ENCODE peak calls at places on chromosomes 2 and 18, in seven cellular contexts. G is GM23248, C is GM23338, Y is SK-N-SH, O is HCT116, T is MM.1S, E is OCI-LY7. M is an unnamed sample. For H3K4me1, the result is how much of the 10 kb centered on the place peaks cover.

GRCh38 chr2:25276569-25277465 is 64.9 kb downstream of the DNMT3A start:
- DNase-seq in G (no peak), C (peak), Y (peak), O (no peak), T (peak), E (peak), M (peak)

GRCh38 chr2:236776695-236777251 is 207.1 kb downstream of the ACKR3 start:
- DNase-seq in G (peak), C (no peak), Y (no peak), O (no peak), T (no peak), E (no peak), M (no peak)

GRCh38 chr2:163417596-163418337 is 318.0 kb downstream of the FIGN start:
- DNase-seq in G (no peak), C (no peak), Y (no peak), O (no peak), T (no peak), E (peak), M (no peak)

GRCh38 chr2:148122788-148123187 is 101.9 kb downstream of the MBD5 start:
- DNase-seq in G (peak), C (no peak), Y (no peak), O (no peak), T (no peak), E (no peak), M (no peak)

GRCh38 chr2:160557903-160558302 is 64.3 kb upstream of the RBMS1 start:
- DNase-seq in G (no peak), C (no peak), Y (no peak), O (no peak), T (no peak), E (no peak), M (no peak)

GRCh38 chr18:13392029-13392750 is 173.6 kb downstream of the LDLRAD4 start:
- DNase-seq in G (no peak), C (no peak), Y (no peak), O (no peak), T (no peak), E (no peak), M (no peak)

GRCh38 chr2:224927011-224927410 is 115.3 kb downstream of the DOCK10 start:
- DNase-seq in G (no peak), C (no peak), Y (no peak), O (no peak), T (no peak), E (no peak), M (no peak)

GRCh38 chr18:24868331-24868730 is 407.9 kb downstream of the HRH4 start:
- DNase-seq in G (peak), C (no peak), Y (no peak), O (no peak), T (no peak), E (no peak), M (no peak)

GRCh38 chr2:46082531-46083485 is 214.4 kb upstream of the EPAS1 start:
- DNase-seq in G (peak), C (no peak), Y (no peak), O (no peak), T (no peak), E (no peak), M (no peak)

GRCh38 chr2:41854227-41854626 is 193.6 kb upstream of the PKDCC start:
- DNase-seq in G (peak), C (no peak), Y (no peak), O (no peak), T (no peak), E (no peak), M (no peak)

GRCh38 chr2:136118819-136119716 is 1.1 kb upstream of the CXCR4 start:
- DNase-seq in G (no peak), C (peak), Y (peak), O (no peak), T (peak), E (peak), M (peak)

GRCh38 chr2:177403822-177404221 is 11.2 kb downstream of the AGPS start:
- DNase-seq in G (peak), C (no peak), Y (no peak), O (no peak), T (no peak), E (no peak), M (no peak)

GRCh38 chr2:26409785-26410184 is 8.1 kb downstream of the DRC1 start:
- DNase-seq in G (no peak), C (no peak), Y (no peak), O (no peak), T (no peak), E (no peak), M (no peak)

GRCh38 chr2:177315303-177315887 is 50.9 kb upstream of the NFE2L2 start:
- DNase-seq in G (no peak), C (peak), Y (no peak), O (no peak), T (no peak), E (no peak), M (no peak)

GRCh38 chr2:18362696-18363095 is 197.8 kb downstream of the RDH14 start:
- DNase-seq in G (peak), C (no peak), Y (no peak), O (no peak), T (no peak), E (no peak), M (no peak)

GRCh38 chr2:46849741-46850474 is 65.7 kb downstream of the MCFD2 start:
- DNase-seq in G (peak), C (no peak), Y (peak), O (no peak), T (no peak), E (no peak), M (peak)

GRCh38 chr2:95386031-95386430 is 16.5 kb upstream of the FAHD2A start:
- DNase-seq in G (no peak), C (no peak), Y (no peak), O (no peak), T (no peak), E (no peak), M (no peak)

GRCh38 chr2:173355866-173356508 is 1.3 kb downstream of the CDCA7 start:
- DNase-seq in G (peak), C (no peak), Y (no peak), O (no peak), T (no peak), E (peak), M (peak)

GRCh38 chr18:6284761-6285160 is 129.9 kb downstream of the L3MBTL4 start:
- DNase-seq in G (no peak), C (no peak), Y (no peak), O (no peak), T (no peak), E (no peak), M (no peak)

GRCh38 chr2:61419129-61419528 is 51.8 kb downstream of the USP34 start:
- DNase-seq in G (no peak), C (no peak), Y (no peak), O (no peak), T (peak), E (peak), M (no peak)

GRCh38 chr2:17830053-17831034 is 14.1 kb downstream of the MSGN1 start:
- DNase-seq in G (peak), C (peak), Y (peak), O (peak), T (peak), E (peak), M (peak)

GRCh38 chr18:36025025-36025424 is 42.3 kb downstream of the RPRD1A start:
- DNase-seq in G (peak), C (no peak), Y (no peak), O (no peak), T (no peak), E (no peak), M (no peak)
- H3K27ac ChIP-seq in G (peak), C (no peak), Y (peak), O (no peak), T (no peak), E (no peak), M (no peak)

GRCh38 chr18:77069931-77070330 is 62.7 kb downstream of the MBP start:
- DNase-seq in G (no peak), C (no peak), Y (no peak), O (no peak), T (no peak), E (no peak), M (no peak)
- H3K4me1 ChIP-seq in G (half or more), C (under half), Y (under half), O (half or more), T (under half), E (under half), M (under half)

GRCh38 chr2:179251865-179252264 is 12.8 kb downstream of the SESTD1 start:
- DNase-seq in G (peak), C (no peak), Y (no peak), O (no peak), T (no peak), E (no peak), M (no peak)

GRCh38 chr2:179250084-179250483 is 14.5 kb downstream of the SESTD1 start:
- DNase-seq in G (peak), C (no peak), Y (no peak), O (no peak), T (no peak), E (no peak), M (no peak)

GRCh38 chr2:179252439-179252838 is 12.2 kb downstream of the SESTD1 start:
- DNase-seq in G (no peak), C (no peak), Y (no peak), O (no peak), T (no peak), E (peak), M (no peak)

GRCh38 chr2:179253226-179253625 is 11.4 kb downstream of the SESTD1 start:
- DNase-seq in G (no peak), C (no peak), Y (no peak), O (no peak), T (peak), E (no peak), M (no peak)

GRCh38 chr2:179250848-179251504 is 13.7 kb downstream of the SESTD1 start:
- DNase-seq in G (no peak), C (no peak), Y (no peak), O (no peak), T (no peak), E (no peak), M (no peak)
- TF ChIP-seq EZH2phosphoT487 in G (no peak), C (no peak), Y (no peak), O (no peak), T (no peak), E (no peak), M (no peak)

DNA sequence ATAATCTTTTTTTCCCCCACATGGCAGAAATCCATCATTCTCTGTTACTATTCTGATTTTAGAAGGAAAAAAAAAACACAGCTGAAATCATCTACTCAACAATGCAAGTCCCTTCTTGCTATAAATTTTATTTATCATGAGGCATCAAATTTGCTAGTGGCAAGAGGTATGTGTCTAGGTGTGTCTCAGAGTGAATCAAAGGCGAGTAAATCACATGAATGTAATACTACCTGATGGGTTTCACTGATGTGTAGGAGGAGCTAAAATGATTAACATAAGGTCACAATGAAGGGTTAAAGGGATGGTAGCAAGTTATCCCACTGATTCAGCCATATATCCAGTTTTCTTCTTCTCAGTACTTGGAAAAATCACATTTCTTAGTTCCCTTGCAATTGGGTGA is 24.5 kb upstream of the PELI1 start:
- DNase-seq in G (no peak), C (no peak), Y (no peak), O (no peak), T (no peak), E (no peak), M (no peak)
- H3K27ac ChIP-seq in G (no peak), C (no peak), Y (no peak), O (no peak), T (no peak), E (no peak), M (no peak)

M was measured in hepatocyte.